ENCODE peak calls at places on chromosomes 13 and 19, in eight cellular contexts. K is fibroblast of lung, Z is adrenal gland, E is thoracic aorta, U is dorsolateral prefrontal cortex, O is RWPE1, S is WERI-Rb-1, X is aorta. Y is an unnamed sample.

GRCh38 chr19:14835011-14835410 is at the start of the genes OR7A5 and OR7C1:
- DNase-seq in U (no peak), O (no peak), S (no peak), X (no peak), E (no peak), Z (peak), K (no peak), Y (no peak)

GRCh38 chr13:100068532-100068931 is 20.4 kb upstream of the PCCA start:
- DNase-seq in X (no peak), Z (no peak), O (no peak), E (no peak), U (no peak), K (no peak), S (no peak), Y (no peak)

GRCh38 chr13:89925107-89925506 is 1422.4 kb upstream of the MIR17HG start:
- DNase-seq in S (peak), X (no peak), Z (no peak), U (no peak), K (peak), O (peak), E (no peak), Y (no peak)

GRCh38 chr13:43126420-43126819 is 103.0 kb downstream of the DNAJC15 start:
- DNase-seq in E (no peak), X (no peak), O (no peak), U (no peak), K (no peak), Z (no peak), S (no peak), Y (no peak)

GRCh38 chr13:27658569-27658968 is 36.9 kb downstream of the POLR1D start:
- DNase-seq in U (no peak), E (no peak), O (no peak), S (no peak), X (no peak), Z (no peak), K (peak), Y (no peak)

GRCh38 chr19:32891609-32892008 is 22.0 kb upstream of the SLC7A9 start:
- DNase-seq in K (no peak), X (no peak), Z (no peak), O (no peak), E (no peak), S (no peak), U (no peak), Y (no peak)

GRCh38 chr13:48500652-48501197 is 32.2 kb downstream of the RCBTB2 start:
- DNase-seq in K (peak), O (peak), E (no peak), S (no peak), Z (no peak), U (no peak), X (no peak), Y (peak)

GRCh38 chr13:103312467-103312866 is 246.2 kb upstream of the SLC10A2 start:
- DNase-seq in Z (no peak), U (no peak), K (no peak), X (no peak), E (no peak), O (no peak), S (no peak), Y (no peak)

GRCh38 chr13:49840266-49840665 is 47.8 kb upstream of the KPNA3 start:
- DNase-seq in K (no peak), Z (peak), O (no peak), S (peak), X (no peak), U (no peak), E (no peak), Y (no peak)

GRCh38 chr13:28534210-28534609 is 39.3 kb upstream of the FLT1 start:
- DNase-seq in X (no peak), U (no peak), E (no peak), K (no peak), O (no peak), S (no peak), Z (no peak), Y (no peak)

GRCh38 chr19:29528350-29528945 is 2.7 kb downstream of the VSTM2B start:
- DNase-seq in O (peak), Z (peak), S (peak), E (no peak), U (peak), X (peak), K (peak), Y (peak)

GRCh38 chr19:29527500-29528328 is 1.9 kb downstream of the VSTM2B start:
- DNase-seq in E (no peak), K (no peak), Z (no peak), U (no peak), S (no peak), O (peak), X (peak), Y (no peak)

GRCh38 chr19:29525901-29526729 is at the start of gene VSTM2B:
- DNase-seq in S (no peak), Z (no peak), X (peak), U (no peak), E (no peak), K (no peak), O (no peak), Y (no peak)

GRCh38 chr19:29524912-29525870 is 603 bp upstream of the VSTM2B start:
- DNase-seq in S (no peak), K (no peak), Z (no peak), E (no peak), U (peak), X (peak), O (no peak), Y (no peak)

DNA sequence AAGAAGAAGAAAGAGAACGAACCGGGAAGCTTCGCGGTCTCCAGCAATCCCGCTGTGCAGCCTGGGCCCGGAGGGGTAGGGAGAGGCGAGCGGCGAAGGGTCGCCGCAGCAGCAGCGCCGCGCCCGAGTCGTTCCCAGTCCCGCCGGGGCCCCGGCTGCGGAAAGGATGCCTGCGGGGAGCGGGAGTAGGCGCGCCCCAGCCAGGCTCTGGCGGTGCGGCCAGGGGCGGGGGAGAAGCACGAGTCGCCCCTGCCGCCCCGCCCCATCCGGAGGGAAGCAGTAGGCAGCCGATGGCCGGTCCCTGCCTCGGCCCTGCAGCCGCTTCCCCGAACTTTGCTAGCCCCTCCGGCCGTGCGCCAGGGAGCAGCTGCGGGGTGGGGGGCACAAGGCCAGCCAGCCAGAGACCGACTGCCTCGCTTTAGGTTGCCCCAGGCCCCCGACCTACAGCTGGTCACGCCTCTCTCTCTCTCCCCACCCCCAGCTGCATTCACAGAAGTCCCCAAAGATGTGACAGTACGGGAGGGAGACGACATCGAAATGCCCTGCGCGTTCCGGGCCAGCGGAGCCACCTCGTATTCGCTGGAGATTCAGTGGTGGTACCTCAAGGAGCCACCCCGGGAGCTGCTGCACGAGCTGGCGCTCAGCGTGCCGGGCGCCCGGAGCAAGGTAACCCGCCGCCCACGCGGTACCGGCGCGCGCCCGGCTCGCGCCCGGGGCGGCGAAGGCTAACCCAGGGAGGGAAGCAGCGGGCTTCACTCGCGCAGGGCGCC is 1.1 kb downstream of the VSTM2B start:
- DNase-seq in Z (no peak), O (no peak), K (no peak), S (no peak), E (no peak), X (peak), U (peak), Y (no peak)
- H3K27ac ChIP-seq in Z (no peak), O (no peak), K (no peak), S (no peak), E (no peak), X (no peak), U (peak), Y (no peak)

GRCh38 chr13:78743972-78744371 is 85.0 kb upstream of the OBI1 start:
- DNase-seq in S (no peak), X (no peak), E (no peak), O (no peak), K (no peak), U (no peak), Z (no peak), Y (no peak)
- H3K27ac ChIP-seq in S (no peak), X (no peak), E (no peak), O (no peak), K (no peak), U (no peak), Z (no peak), Y (no peak)

GRCh38 chr19:18677156-18677555 is 6.3 kb upstream of the CRTC1 start:
- DNase-seq in K (no peak), E (no peak), U (no peak), X (no peak), S (no peak), O (no peak), Z (no peak), Y (no peak)

GRCh38 chr19:18672606-18673337 is 10.7 kb upstream of the CRTC1 start:
- DNase-seq in E (no peak), K (peak), Z (no peak), S (peak), O (no peak), U (no peak), X (peak), Y (no peak)

GRCh38 chr19:18676692-18677091 is 6.8 kb upstream of the CRTC1 start:
- DNase-seq in E (no peak), O (no peak), K (no peak), U (no peak), X (no peak), Z (no peak), S (no peak), Y (no peak)

GRCh38 chr19:18675779-18676178 is 7.7 kb upstream of the CRTC1 start:
- DNase-seq in O (no peak), U (no peak), X (no peak), Z (no peak), E (no peak), K (no peak), S (peak), Y (no peak)

DNA sequence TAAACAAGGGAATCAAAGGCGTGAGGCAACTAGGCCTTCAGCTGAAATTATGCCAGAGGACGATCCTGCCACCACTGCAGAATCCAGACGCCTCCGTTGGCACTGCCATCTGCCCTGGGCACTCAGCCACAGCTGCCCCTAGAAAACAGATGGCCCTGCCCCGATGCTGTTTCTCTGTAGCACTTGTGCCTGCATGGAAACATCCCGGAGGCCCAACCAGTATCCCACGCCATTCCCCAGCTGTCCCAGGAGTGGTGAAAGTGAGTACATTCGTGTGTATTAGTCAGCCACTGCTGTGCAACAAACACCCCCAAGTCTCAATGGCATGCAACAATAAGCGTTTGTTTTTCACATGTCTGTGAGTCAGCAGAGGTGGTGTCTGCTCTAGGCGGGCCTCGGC is 8.9 kb upstream of the CRTC1 start:
- DNase-seq in E (no peak), K (peak), Z (no peak), X (no peak), S (no peak), O (no peak), U (peak), Y (no peak)
- H3K27ac ChIP-seq in E (no peak), K (no peak), Z (no peak), X (no peak), S (no peak), O (peak), U (peak), Y (no peak)

DNA sequence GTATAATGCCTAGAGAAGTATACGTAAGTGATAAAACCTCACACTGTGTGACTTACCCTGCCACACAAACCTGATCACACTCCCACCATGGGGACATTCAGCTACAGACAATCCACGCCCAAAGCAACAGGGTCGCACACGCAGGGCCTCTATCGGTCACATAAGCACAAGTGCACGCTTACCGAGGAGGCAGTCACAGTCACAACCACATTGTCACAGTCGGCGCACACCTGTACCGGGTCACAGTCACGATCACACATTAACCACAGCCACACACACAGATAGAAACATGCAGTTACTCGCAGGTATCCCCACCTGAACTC is 584 bp downstream of the ZNF566 start:
- DNase-seq in Z (no peak), O (no peak), S (peak), E (no peak), X (no peak), U (peak), K (no peak), Y (peak)
- H3K27ac ChIP-seq in Z (peak), O (peak), S (peak), E (peak), X (peak), U (peak), K (peak), Y (peak)

GRCh38 chr19:12365372-12366162 is at the start of gene ZNF442:
- DNase-seq in Z (peak), K (peak), U (peak), S (peak), O (peak), E (peak), X (peak), Y (peak)

GRCh38 chr19:12364391-12365093 is 941 bp downstream of the ZNF442 start:
- DNase-seq in S (peak), X (peak), E (no peak), K (peak), U (no peak), Z (peak), O (peak), Y (no peak)

DNA sequence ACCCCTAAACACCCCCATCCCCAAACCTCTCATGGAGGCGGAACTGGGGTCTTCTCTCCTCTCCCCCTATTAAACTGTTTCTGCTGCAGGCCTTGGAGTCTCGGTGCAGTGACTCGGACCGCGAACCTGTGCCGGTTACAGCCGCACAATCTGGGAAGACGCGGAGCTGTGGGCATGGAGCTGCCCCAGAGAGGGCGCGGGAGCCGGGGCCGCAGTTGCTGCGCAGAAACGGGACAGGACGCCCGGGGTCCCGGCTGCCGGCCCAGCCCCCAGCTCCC is 450 bp downstream of the ZNF442 start:
- DNase-seq in E (no peak), S (peak), X (no peak), Z (no peak), U (no peak), O (peak), K (peak), Y (no peak)
- H3K27ac ChIP-seq in E (peak), S (peak), X (peak), Z (peak), U (peak), O (peak), K (peak), Y (peak)

GRCh38 chr19:39163621-39164020 is 33.1 kb upstream of the NCCRP1 start:
- DNase-seq in E (no peak), K (no peak), O (no peak), X (no peak), S (no peak), Z (no peak), U (no peak), Y (no peak)
- H3K27ac ChIP-seq in E (no peak), K (no peak), O (no peak), X (no peak), S (no peak), Z (no peak), U (no peak), Y (no peak)

GRCh38 chr13:45034342-45034741 is 45.0 kb downstream of the GPALPP1 start:
- DNase-seq in U (no peak), O (no peak), K (no peak), S (no peak), X (no peak), E (no peak), Z (no peak), Y (no peak)

GRCh38 chr13:45040173-45040572 is 50.8 kb downstream of the GPALPP1 start:
- DNase-seq in U (no peak), O (no peak), Z (no peak), S (no peak), X (no peak), E (no peak), K (no peak), Y (no peak)

GRCh38 chr13:45040626-45041025 is 51.3 kb downstream of the GPALPP1 start:
- DNase-seq in Z (no peak), S (no peak), U (no peak), E (no peak), X (no peak), K (peak), O (peak), Y (no peak)

DNA sequence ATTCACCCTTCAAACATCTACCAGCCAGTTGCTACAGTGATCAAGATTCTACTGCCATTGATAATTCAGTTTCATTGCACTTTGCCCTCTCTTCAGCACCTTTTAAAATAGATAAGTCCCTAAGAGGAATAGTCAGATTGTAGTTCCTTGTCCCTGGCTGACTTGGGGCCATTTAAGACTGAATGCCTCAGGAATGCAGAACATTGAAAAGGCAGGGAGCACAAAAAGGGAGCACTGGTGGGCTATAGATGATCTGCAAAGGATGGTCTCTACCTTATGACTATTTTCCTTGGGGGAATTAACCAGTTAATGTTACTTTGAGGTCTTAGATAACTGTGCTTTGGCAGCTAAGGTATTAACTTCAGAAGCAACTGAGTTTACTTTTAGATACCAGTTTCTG is 46.9 kb downstream of the GPALPP1 start:
- DNase-seq in O (no peak), Z (no peak), S (no peak), U (no peak), E (no peak), X (no peak), K (no peak), Y (no peak)
- H3K27ac ChIP-seq in O (no peak), Z (no peak), S (no peak), U (no peak), E (no peak), X (no peak), K (no peak), Y (no peak)

DNA sequence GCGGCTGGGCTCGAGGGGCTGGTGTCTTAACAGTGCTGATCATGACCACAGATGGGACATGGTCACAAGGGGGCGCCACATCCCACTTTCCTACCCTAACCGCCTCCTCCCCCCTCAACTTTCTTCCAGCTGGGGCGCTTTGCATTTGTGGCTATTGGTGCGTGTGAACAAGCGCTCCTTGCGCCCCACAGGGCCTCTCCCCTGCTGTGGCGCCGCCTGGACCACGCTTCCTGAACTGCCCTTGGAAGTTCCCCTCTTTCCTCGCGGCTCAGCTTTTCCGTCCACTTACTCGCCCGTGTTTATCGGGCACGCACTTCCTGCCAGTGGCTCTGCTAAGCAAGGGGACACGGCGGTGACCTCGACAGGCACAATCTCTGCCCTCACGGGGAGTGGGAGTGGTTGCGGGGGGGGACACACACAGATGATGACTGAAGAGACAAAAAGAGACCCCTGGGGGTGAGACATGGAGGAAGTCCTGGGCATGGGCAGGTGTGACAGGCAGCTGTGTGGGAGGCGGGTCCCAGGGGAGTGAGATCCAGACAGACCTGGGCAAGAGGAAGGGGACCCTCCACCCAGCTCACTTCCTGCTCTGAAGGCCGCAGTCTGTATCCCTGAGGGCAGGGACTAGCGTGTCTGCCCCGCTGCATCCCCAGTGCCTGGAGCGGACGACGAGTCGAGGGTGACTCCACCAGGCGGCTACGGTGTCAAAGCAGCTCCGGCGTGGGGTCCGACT is 40.3 kb downstream of the ZNF787 start:
- DNase-seq in X (peak), O (peak), E (no peak), S (peak), K (peak), U (peak), Z (peak), Y (no peak)
- H3K27ac ChIP-seq in X (no peak), O (no peak), E (no peak), S (peak), K (no peak), U (no peak), Z (no peak), Y (no peak)

GRCh38 chr19:2488942-2489731 is 13.2 kb downstream of the GADD45B start:
- DNase-seq in O (no peak), Z (peak), X (peak), U (no peak), K (peak), E (no peak), S (no peak), Y (no peak)
- H3K27ac ChIP-seq in O (peak), Z (no peak), X (peak), U (peak), K (no peak), E (peak), S (no peak), Y (no peak)

Y was measured in epithelial cell of prostate.